ENCODE peak calls at places on chromosome 15, in five cellular contexts. R, L, V, Q and Y are unnamed samples.

GRCh38 chr15:101111570-101112262 is 140.1 kb downstream of the CHSY1 start:
- DNase-seq in R (no peak), L (no peak), V (no peak), Q (no peak), Y (no peak)

GRCh38 chr15:98927057-98927456 is 80.5 kb downstream of the PGPEP1L start:
- DNase-seq in R (no peak), L (no peak), V (no peak), Q (no peak), Y (no peak)

GRCh38 chr15:38549222-38549621 is 15.4 kb downstream of the RASGRP1 start:
- DNase-seq in R (no peak), L (no peak), V (no peak), Q (no peak), Y (no peak)

GRCh38 chr15:75620776-75621536 is 4.6 kb downstream of the SNUPN start:
- DNase-seq in R (no peak), L (no peak), V (no peak), Q (no peak), Y (no peak)

GRCh38 chr15:81091889-81092558 is 42.0 kb upstream of the CFAP161 start:
- DNase-seq in R (no peak), L (no peak), V (no peak), Q (no peak), Y (no peak)

GRCh38 chr15:48031973-48032372 is 88.8 kb upstream of the SLC24A5 start:
- DNase-seq in R (no peak), L (no peak), V (no peak), Q (no peak), Y (no peak)

GRCh38 chr15:68818671-68819450 is 1.8 kb downstream of the ANP32A start:
- DNase-seq in R (peak), L (peak), V (peak), Q (peak), Y (peak)

GRCh38 chr15:91126080-91126479 is 26.0 kb downstream of the SV2B start:
- DNase-seq in R (no peak), L (no peak), V (no peak), Q (no peak), Y (no peak)